ENCODE peak calls at places on chromosomes 6 and 20, in seven cellular contexts. V, Z, W, M, I, A and Y are unnamed samples.

GRCh38 chr6:98486052-98486451 is 348.3 kb upstream of the POU3F2 start:
- DNase-seq in V (no peak), M (no peak), Z (no peak), W (no peak), I (peak; percentile 51), A (no peak), Y (no peak)

GRCh38 chr6:35955071-35955470 is 34.2 kb upstream of the SRPK1 start:
- DNase-seq in V (no peak), M (no peak), W (no peak), Z (no peak), I (no peak), A (no peak), Y (no peak)

GRCh38 chr20:32623667-32624157 is 38.6 kb upstream of the NOL4L start:
- DNase-seq in V (no peak), A (no peak), M (peak; percentile 41), W (no peak), I (peak; percentile 81), Z (no peak), Y (no peak)

GRCh38 chr6:102942206-102942605 is 1548.7 kb downstream of the GRIK2 start:
- DNase-seq in I (no peak), Z (no peak), A (no peak), W (no peak), V (no peak), M (no peak), Y (no peak)

GRCh38 chr6:118704911-118705310 is 53.5 kb upstream of the CEP85L start:
- DNase-seq in Z (no peak), W (no peak), A (no peak), M (no peak), V (no peak), I (no peak), Y (no peak)

GRCh38 chr20:4919047-4919704 is 82.1 kb downstream of the SLC23A2 start:
- DNase-seq in A (no peak), W (no peak), M (no peak), Z (peak; percentile 87), V (no peak), I (peak; percentile 52), Y (no peak)

GRCh38 chr6:14658909-14659561 is 541.5 kb downstream of the CD83 start:
- DNase-seq in Z (no peak), V (no peak), M (no peak), W (peak; percentile 24), A (no peak), I (peak; percentile 68), Y (no peak)

GRCh38 chr6:33702345-33702977 is 9.0 kb downstream of the UQCC2 start:
- DNase-seq in M (peak; percentile 12), A (no peak), Z (no peak), W (no peak), V (no peak), I (peak; percentile 81), Y (no peak)

GRCh38 chr20:62303327-62304226 is 780 bp downstream of the ADRM1 start:
- DNase-seq in Z (no peak), W (no peak), A (no peak), I (no peak), M (peak; percentile 27), V (no peak), Y (peak; percentile 30)

GRCh38 chr20:37075932-37076685 is 19.7 kb downstream of the RBL1 start:
- DNase-seq in M (peak; percentile 0), I (no peak), W (no peak), V (no peak), A (no peak), Z (no peak), Y (no peak)

GRCh38 chr20:46362931-46363872 is 43.2 kb downstream of the ELMO2 start:
- DNase-seq in V (no peak), Z (no peak), I (no peak), W (no peak), M (no peak), A (no peak), Y (no peak)

GRCh38 chr6:16901777-16902176 is 140.5 kb upstream of the ATXN1 start:
- DNase-seq in Z (no peak), I (no peak), W (no peak), A (no peak), M (peak; percentile 80), V (no peak), Y (no peak)

GRCh38 chr6:24478903-24479302 is 10.5 kb downstream of the GPLD1 start:
- DNase-seq in A (no peak), Z (no peak), V (no peak), M (no peak), W (no peak), I (no peak), Y (no peak)

GRCh38 chr6:129643968-129644367 is 66.0 kb downstream of the ARHGAP18 start:
- DNase-seq in A (no peak), W (no peak), Z (no peak), M (no peak), I (peak; percentile 57), V (no peak), Y (no peak)